ENCODE peak calls at places on chromosomes 4 and X, in ten cellular contexts. F, R, V, W, L, A, C, U, H and D are unnamed samples.

GRCh38 chrX:117957128-117957527 is 159.5 kb downstream of the KLHL13 start:
- DNase-seq in C (no peak), F (no peak), H (no peak), L (no peak), A (peak; percentile 25), V (no peak), R (no peak), W (peak; percentile 5), U (no peak), D (no peak)

GRCh38 chr4:133150643-133151300 is 1.7 kb downstream of the PCDH10 start:
- DNase-seq in H (peak; percentile 18), L (no peak), F (no peak), U (no peak), R (peak; percentile 20), A (no peak), W (no peak), C (peak; percentile 35), V (peak; percentile 12), D (no peak)

GRCh38 chr4:4901877-4902276 is 42.4 kb downstream of the MSX1 start:
- DNase-seq in H (no peak), A (no peak), C (no peak), U (no peak), L (no peak), F (no peak), W (no peak), V (no peak), R (no peak), D (no peak)

GRCh38 chr4:23237771-23238170 is 545.0 kb downstream of the GBA3 start:
- DNase-seq in H (peak; percentile 91), R (no peak), C (no peak), V (no peak), L (no peak), A (no peak), W (peak; percentile 4), U (peak; percentile 79), F (no peak), D (no peak)

GRCh38 chr4:13851541-13851940 is 224.0 kb upstream of the BOD1L1 start:
- DNase-seq in A (no peak), V (no peak), W (no peak), H (no peak), L (no peak), C (no peak), R (no peak), U (no peak), F (no peak), D (no peak)

GRCh38 chr4:114015444-114015899 is 36.0 kb upstream of the ARSJ start:
- DNase-seq in V (no peak), U (peak; percentile 94), H (no peak), R (peak; percentile 96), W (peak; percentile 99), A (peak; percentile 99), F (no peak), C (no peak), L (no peak), D (no peak)

GRCh38 chr4:24881508-24882071 is 31.3 kb downstream of the CCDC149 start:
- DNase-seq in R (no peak), C (no peak), H (no peak), W (no peak), U (no peak), V (no peak), F (no peak), L (no peak), A (no peak), D (no peak)

GRCh38 chr4:108172231-108172779 is 3.6 kb upstream of the LEF1 start:
- DNase-seq in L (no peak), C (peak; percentile 77), U (no peak), H (no peak), V (peak; percentile 71), A (no peak), W (no peak), F (no peak), R (no peak), D (peak; percentile 24)

GRCh38 chr4:71827811-71828210 is 43.9 kb upstream of the GC start:
- DNase-seq in R (no peak), W (no peak), H (no peak), V (no peak), C (no peak), L (no peak), U (no peak), A (no peak), F (no peak), D (no peak)

GRCh38 chr4:148261861-148262260 is 180.4 kb downstream of the NR3C2 start:
- DNase-seq in U (peak; percentile 85), L (no peak), V (no peak), C (no peak), A (peak; percentile 1), W (peak; percentile 11), F (no peak), R (no peak), H (no peak), D (no peak)

GRCh38 chr4:158253350-158253980 is 43.2 kb downstream of the TMEM144 start:
- DNase-seq in C (peak; percentile 66), R (peak; percentile 71), H (peak; percentile 59), L (peak; percentile 50), F (no peak), A (peak; percentile 63), V (peak; percentile 21), W (peak; percentile 53), U (no peak), D (peak; percentile 73)

GRCh38 chr4:185282968-185283367 is 73.6 kb downstream of the SNX25 start:
- DNase-seq in H (no peak), W (no peak), R (peak; percentile 52), F (no peak), C (no peak), L (no peak), A (peak; percentile 28), U (no peak), V (no peak), D (no peak)

GRCh38 chr4:168630445-168631187 is 133.8 kb downstream of the PALLD start:
- DNase-seq in F (no peak), H (no peak), A (peak; percentile 88), L (no peak), W (peak; percentile 91), R (peak; percentile 79), V (no peak), C (no peak), U (no peak), D (no peak)

GRCh38 chr4:184899261-184900134 is 73.7 kb upstream of the ACSL1 start:
- DNase-seq in F (no peak), H (peak; percentile 58), C (no peak), L (peak; percentile 43), V (no peak), W (no peak), R (no peak), A (peak; percentile 8), U (peak; percentile 44), D (no peak)

GRCh38 chrX:17078031-17078730 is 131.7 kb downstream of the REPS2 start:
- DNase-seq in U (no peak), L (no peak), C (no peak), R (peak; percentile 9), V (no peak), F (no peak), H (no peak), W (peak; percentile 20), A (peak; percentile 13), D (no peak)

GRCh38 chrX:17081969-17082368 is 135.5 kb downstream of the REPS2 start:
- DNase-seq in C (no peak), F (no peak), U (no peak), V (no peak), A (no peak), W (no peak), R (no peak), H (no peak), L (no peak), D (no peak)

GRCh38 chrX:17086317-17086716 is 139.9 kb downstream of the REPS2 start:
- DNase-seq in A (no peak), U (no peak), F (no peak), L (no peak), W (no peak), C (no peak), R (no peak), V (no peak), H (no peak), D (no peak)

GRCh38 chrX:17081535-17081934 is 135.1 kb downstream of the REPS2 start:
- DNase-seq in H (no peak), W (no peak), V (no peak), C (no peak), R (no peak), F (no peak), U (no peak), A (no peak), L (no peak), D (peak; percentile 37)

GRCh38 chrX:17082831-17083230 is 136.4 kb downstream of the REPS2 start:
- DNase-seq in U (no peak), L (no peak), H (no peak), C (no peak), F (no peak), V (no peak), R (no peak), A (no peak), W (no peak), D (no peak)
- TF ChIP-seq CTCF in U (peak; percentile 14), L (no peak), H (no peak), C (no peak), F (no peak), V (no peak), R (peak; percentile 11), A (no peak), W (peak; percentile 25), D (no peak)

GRCh38 chr4:111847256-111848108 is 297.8 kb upstream of the FAM241A start:
- DNase-seq in L (no peak), F (no peak), W (no peak), U (no peak), V (no peak), H (no peak), A (no peak), R (no peak), C (no peak), D (no peak)
- TF ChIP-seq CTCF in L (no peak), F (no peak), W (peak; percentile 48), U (peak; percentile 45), V (no peak), H (no peak), A (peak; percentile 12), R (peak; percentile 46), C (peak; percentile 73), D (no peak)

GRCh38 chr4:173463816-173464215 is 64.9 kb upstream of the SCRG1 start:
- DNase-seq in F (no peak), A (no peak), R (no peak), W (no peak), U (no peak), C (no peak), V (no peak), L (no peak), H (no peak), D (no peak)
- TF ChIP-seq CTCF in F (no peak), A (no peak), R (no peak), W (no peak), U (no peak), C (no peak), V (no peak), L (no peak), H (no peak), D (no peak)

GRCh38 chr4:77471821-77472495 is 133.7 kb upstream of the CXCL13 start:
- DNase-seq in V (no peak), F (no peak), W (no peak), L (peak; percentile 2), C (no peak), H (no peak), U (no peak), R (no peak), A (no peak), D (no peak)

GRCh38 chr4:77473509-77473908 is 132.1 kb upstream of the CXCL13 start:
- DNase-seq in R (no peak), V (peak; percentile 38), H (no peak), C (peak; percentile 11), W (no peak), A (peak; percentile 4), L (peak; percentile 6), U (no peak), F (no peak), D (no peak)
- TF ChIP-seq CTCF in R (peak; percentile 52), V (no peak), H (no peak), C (peak; percentile 53), W (peak; percentile 31), A (peak; percentile 27), L (peak; percentile 33), U (peak; percentile 68), F (no peak), D (no peak)